ENCODE peak calls at places on chromosomes 16 and 17, in eight cellular contexts. One of them, this sample, is unnamed.

GRCh38 chr17:78379134-78379497 is 667 bp downstream of the PGS1 start:
- DNase-seq in esophagus squamous epithelium: no peak
- DNase-seq in A549: no peak
- DNase-seq in body of pancreas: no peak
- DNase-seq in uterus: no peak
- DNase-seq in stomach: no peak
- DNase-seq in ovary: no peak
- DNase-seq in tibial nerve: no peak
- DNase-seq in this sample: no peak

GRCh38 chr16:71648162-71648561 is 22.2 kb downstream of the MARVELD3 start:
- DNase-seq in ovary: no peak
- DNase-seq in esophagus squamous epithelium: no peak
- DNase-seq in uterus: no peak
- DNase-seq in stomach: no peak
- DNase-seq in A549: no peak
- DNase-seq in body of pancreas: peak; percentile 49
- DNase-seq in tibial nerve: no peak
- DNase-seq in this sample: no peak

GRCh38 chr17:52159810-52160578 is 1.5 kb upstream of the CA10 start:
- DNase-seq in tibial nerve: no peak
- DNase-seq in uterus: no peak
- DNase-seq in A549: no peak
- DNase-seq in stomach: no peak
- DNase-seq in body of pancreas: no peak
- DNase-seq in ovary: no peak
- DNase-seq in esophagus squamous epithelium: no peak
- DNase-seq in this sample: no peak

GRCh38 chr17:82416771-82417170 is 1.4 kb upstream of the HEXD start:
- DNase-seq in stomach: no peak
- DNase-seq in A549: peak; percentile 57
- DNase-seq in uterus: no peak
- DNase-seq in tibial nerve: no peak
- DNase-seq in ovary: no peak
- DNase-seq in body of pancreas: no peak
- DNase-seq in esophagus squamous epithelium: no peak
- DNase-seq in this sample: no peak

GRCh38 chr17:18270046-18270850 is 9.8 kb downstream of the MIEF2 start:
- DNase-seq in uterus: no peak
- DNase-seq in tibial nerve: no peak
- DNase-seq in A549: no peak
- DNase-seq in body of pancreas: no peak
- DNase-seq in stomach: no peak
- DNase-seq in ovary: no peak
- DNase-seq in esophagus squamous epithelium: no peak
- DNase-seq in this sample: no peak

GRCh38 chr17:69757794-69758430 is 317.1 kb upstream of the KCNJ16 start:
- DNase-seq in body of pancreas: peak; percentile 11
- DNase-seq in tibial nerve: no peak
- DNase-seq in uterus: no peak
- DNase-seq in ovary: no peak
- DNase-seq in stomach: no peak
- DNase-seq in A549: no peak
- DNase-seq in esophagus squamous epithelium: no peak
- DNase-seq in this sample: no peak

GRCh38 chr17:63481488-63481870 is 4.6 kb downstream of the ACE start:
- DNase-seq in uterus: no peak
- DNase-seq in stomach: no peak
- DNase-seq in tibial nerve: no peak
- DNase-seq in body of pancreas: no peak
- DNase-seq in ovary: no peak
- DNase-seq in A549: no peak
- DNase-seq in esophagus squamous epithelium: no peak
- DNase-seq in this sample: no peak

GRCh38 chr17:80944326-80944725 is 47.3 kb upstream of the CHMP6 start:
- DNase-seq in ovary: no peak
- DNase-seq in A549: no peak
- DNase-seq in stomach: no peak
- DNase-seq in body of pancreas: no peak
- DNase-seq in tibial nerve: no peak
- DNase-seq in uterus: peak; percentile 12
- DNase-seq in esophagus squamous epithelium: no peak
- DNase-seq in this sample: no peak

GRCh38 chr16:55822280-55822810 is 10.6 kb downstream of the CES1 start:
- DNase-seq in ovary: no peak
- DNase-seq in uterus: no peak
- DNase-seq in esophagus squamous epithelium: no peak
- DNase-seq in A549: no peak
- DNase-seq in stomach: no peak
- DNase-seq in tibial nerve: no peak
- DNase-seq in body of pancreas: no peak
- DNase-seq in this sample: no peak

GRCh38 chr17:82108038-82108998 is 10.3 kb upstream of the FASN start:
- DNase-seq in A549: no peak
- DNase-seq in ovary: no peak
- DNase-seq in uterus: no peak
- DNase-seq in esophagus squamous epithelium: no peak
- DNase-seq in tibial nerve: no peak
- DNase-seq in stomach: no peak
- DNase-seq in body of pancreas: no peak
- DNase-seq in this sample: no peak

GRCh38 chr16:24493859-24494258 is 45.5 kb upstream of the RBBP6 start:
- DNase-seq in body of pancreas: no peak
- DNase-seq in ovary: no peak
- DNase-seq in tibial nerve: no peak
- DNase-seq in A549: peak; percentile 18
- DNase-seq in uterus: no peak
- DNase-seq in stomach: no peak
- DNase-seq in esophagus squamous epithelium: no peak
- DNase-seq in this sample: no peak

GRCh38 chr16:88558457-88559442 is 11.5 kb upstream of the ZC3H18 start:
- DNase-seq in body of pancreas: peak; percentile 89
- DNase-seq in uterus: peak; percentile 59
- DNase-seq in tibial nerve: peak; percentile 38
- DNase-seq in A549: peak; percentile 83
- DNase-seq in ovary: peak; percentile 82
- DNase-seq in stomach: peak; percentile 89
- DNase-seq in esophagus squamous epithelium: no peak
- DNase-seq in this sample: peak; percentile 79

GRCh38 chr17:62869885-62870580 is 61.9 kb upstream of the MARCHF10 start:
- DNase-seq in tibial nerve: no peak
- DNase-seq in esophagus squamous epithelium: no peak
- DNase-seq in uterus: no peak
- DNase-seq in stomach: no peak
- DNase-seq in body of pancreas: no peak
- DNase-seq in A549: peak; percentile 36
- DNase-seq in ovary: no peak
- DNase-seq in this sample: peak; percentile 38

GRCh38 chr17:41812176-41813038 is at the start of gene FKBP10:
- DNase-seq in ovary: peak; percentile 79
- DNase-seq in uterus: peak; percentile 81
- DNase-seq in body of pancreas: peak; percentile 58
- DNase-seq in stomach: peak; percentile 39
- DNase-seq in A549: peak; percentile 88
- DNase-seq in esophagus squamous epithelium: no peak
- DNase-seq in tibial nerve: peak; percentile 57
- DNase-seq in this sample: peak; percentile 79

DNA sequence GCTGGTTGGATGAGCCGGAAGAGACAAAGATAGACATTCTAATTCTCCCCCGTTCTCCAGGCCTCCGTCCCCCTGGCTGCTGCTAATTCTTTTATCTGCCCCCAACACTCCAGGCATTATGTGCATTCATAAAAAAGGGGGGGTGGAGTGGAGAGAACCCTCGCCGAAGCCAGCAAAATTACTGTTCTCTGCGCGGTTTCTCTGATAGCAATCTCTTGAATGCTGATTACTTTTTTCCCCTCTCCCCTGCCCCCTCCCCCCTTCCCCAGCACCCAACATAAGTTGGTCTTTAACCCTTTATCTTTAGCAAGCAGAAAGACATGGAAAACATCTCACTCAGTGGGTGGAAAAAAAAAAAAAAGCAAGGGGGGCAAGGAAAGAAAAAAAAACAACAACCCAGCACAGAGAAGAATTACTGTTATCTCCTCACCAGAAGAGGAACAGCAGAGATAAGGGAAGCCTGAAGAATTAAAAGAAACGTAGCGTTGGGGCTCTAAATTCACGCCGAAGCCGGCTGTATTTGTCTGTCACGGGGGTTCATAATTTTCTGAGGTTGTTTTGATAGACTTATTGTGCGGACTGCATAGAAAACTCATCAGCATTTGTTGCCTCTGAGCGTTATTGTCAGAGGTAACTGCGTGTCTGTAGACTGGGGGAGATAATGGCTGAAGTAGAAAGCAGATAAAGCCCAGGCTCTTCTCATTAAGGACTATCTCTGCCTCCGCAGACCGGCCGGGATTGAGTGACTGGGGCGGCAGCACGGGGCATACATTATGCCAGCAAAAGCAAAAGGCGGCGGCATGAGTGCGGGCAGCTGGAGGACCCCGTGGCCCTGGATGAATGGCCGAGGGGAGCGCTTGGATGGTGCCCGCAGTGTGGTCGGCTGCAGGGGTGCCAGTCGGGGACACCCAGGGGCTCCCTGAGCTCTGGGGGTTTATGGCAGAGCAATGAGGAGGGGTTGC is 126.9 kb downstream of the MRM1 start:
- DNase-seq in ovary: no peak
- DNase-seq in A549: no peak
- DNase-seq in esophagus squamous epithelium: no peak
- DNase-seq in body of pancreas: no peak
- DNase-seq in tibial nerve: no peak
- DNase-seq in stomach: no peak
- DNase-seq in uterus: no peak
- DNase-seq in this sample: peak; percentile 37
- TF ChIP-seq POLR2A in ovary: no peak
- TF ChIP-seq POLR2A in A549: no peak
- TF ChIP-seq POLR2A in esophagus squamous epithelium: no peak
- TF ChIP-seq POLR2A in body of pancreas: no peak
- TF ChIP-seq POLR2A in tibial nerve: no peak
- TF ChIP-seq POLR2A in stomach: no peak
- TF ChIP-seq POLR2A in uterus: no peak
- TF ChIP-seq POLR2A in this sample: no peak

GRCh38 chr16:67278773-67279295 is 498 bp upstream of the PLEKHG4 start:
- DNase-seq in tibial nerve: no peak
- DNase-seq in ovary: no peak
- DNase-seq in A549: peak; percentile 56
- DNase-seq in body of pancreas: peak; percentile 28
- DNase-seq in stomach: no peak
- DNase-seq in esophagus squamous epithelium: no peak
- DNase-seq in uterus: peak; percentile 41
- DNase-seq in this sample: peak; percentile 20
- TF ChIP-seq CTCF in tibial nerve: no peak
- TF ChIP-seq CTCF in ovary: no peak
- TF ChIP-seq CTCF in A549: no peak
- TF ChIP-seq CTCF in body of pancreas: no peak
- TF ChIP-seq CTCF in stomach: no peak
- TF ChIP-seq CTCF in esophagus squamous epithelium: peak; percentile 36
- TF ChIP-seq CTCF in uterus: no peak
- TF ChIP-seq CTCF in this sample: no peak

GRCh38 chr16:869823-870641 is 69.5 kb upstream of the GNG13 start:
- DNase-seq in tibial nerve: no peak
- DNase-seq in esophagus squamous epithelium: no peak
- DNase-seq in A549: no peak
- DNase-seq in uterus: no peak
- DNase-seq in body of pancreas: no peak
- DNase-seq in stomach: no peak
- DNase-seq in ovary: no peak
- DNase-seq in this sample: no peak
- H3K4me1 ChIP-seq in tibial nerve: no peaks in the 10 kb centered on the region
- H3K4me1 ChIP-seq in esophagus squamous epithelium: no peaks in the 10 kb centered on the region
- H3K4me1 ChIP-seq in A549: no peaks in the 10 kb centered on the region
- H3K4me1 ChIP-seq in uterus: no peaks in the 10 kb centered on the region
- H3K4me1 ChIP-seq in body of pancreas: no peaks in the 10 kb centered on the region
- H3K4me1 ChIP-seq in stomach: no peaks in the 10 kb centered on the region
- H3K4me1 ChIP-seq in ovary: no peaks in the 10 kb centered on the region
- H3K4me1 ChIP-seq in this sample: no peaks in the 10 kb centered on the region

GRCh38 chr17:36544049-36544319 is 735 bp upstream of the GGNBP2 start:
- DNase-seq in A549: peak; percentile 72
- DNase-seq in stomach: peak; percentile 47
- DNase-seq in esophagus squamous epithelium: no peak
- DNase-seq in ovary: peak; percentile 39
- DNase-seq in tibial nerve: no peak
- DNase-seq in body of pancreas: no peak
- DNase-seq in uterus: peak; percentile 32
- DNase-seq in this sample: peak; percentile 70

GRCh38 chr17:36545093-36545464 is 360 bp downstream of the GGNBP2 start:
- DNase-seq in stomach: no peak
- DNase-seq in body of pancreas: no peak
- DNase-seq in tibial nerve: no peak
- DNase-seq in esophagus squamous epithelium: peak; percentile 65
- DNase-seq in ovary: no peak
- DNase-seq in uterus: no peak
- DNase-seq in A549: no peak
- DNase-seq in this sample: no peak

GRCh38 chr17:36546418-36547093 is 1.8 kb downstream of the GGNBP2 start:
- DNase-seq in ovary: no peak
- DNase-seq in A549: no peak
- DNase-seq in body of pancreas: no peak
- DNase-seq in esophagus squamous epithelium: no peak
- DNase-seq in uterus: no peak
- DNase-seq in stomach: no peak
- DNase-seq in tibial nerve: no peak
- DNase-seq in this sample: no peak

GRCh38 chr17:36544320-36545092 is at the start of gene GGNBP2:
- DNase-seq in A549: peak; percentile 94
- DNase-seq in stomach: peak; percentile 92
- DNase-seq in tibial nerve: peak; percentile 82
- DNase-seq in body of pancreas: peak; percentile 90
- DNase-seq in ovary: peak; percentile 90
- DNase-seq in esophagus squamous epithelium: peak; percentile 78
- DNase-seq in uterus: peak; percentile 92
- DNase-seq in this sample: peak; percentile 91

DNA sequence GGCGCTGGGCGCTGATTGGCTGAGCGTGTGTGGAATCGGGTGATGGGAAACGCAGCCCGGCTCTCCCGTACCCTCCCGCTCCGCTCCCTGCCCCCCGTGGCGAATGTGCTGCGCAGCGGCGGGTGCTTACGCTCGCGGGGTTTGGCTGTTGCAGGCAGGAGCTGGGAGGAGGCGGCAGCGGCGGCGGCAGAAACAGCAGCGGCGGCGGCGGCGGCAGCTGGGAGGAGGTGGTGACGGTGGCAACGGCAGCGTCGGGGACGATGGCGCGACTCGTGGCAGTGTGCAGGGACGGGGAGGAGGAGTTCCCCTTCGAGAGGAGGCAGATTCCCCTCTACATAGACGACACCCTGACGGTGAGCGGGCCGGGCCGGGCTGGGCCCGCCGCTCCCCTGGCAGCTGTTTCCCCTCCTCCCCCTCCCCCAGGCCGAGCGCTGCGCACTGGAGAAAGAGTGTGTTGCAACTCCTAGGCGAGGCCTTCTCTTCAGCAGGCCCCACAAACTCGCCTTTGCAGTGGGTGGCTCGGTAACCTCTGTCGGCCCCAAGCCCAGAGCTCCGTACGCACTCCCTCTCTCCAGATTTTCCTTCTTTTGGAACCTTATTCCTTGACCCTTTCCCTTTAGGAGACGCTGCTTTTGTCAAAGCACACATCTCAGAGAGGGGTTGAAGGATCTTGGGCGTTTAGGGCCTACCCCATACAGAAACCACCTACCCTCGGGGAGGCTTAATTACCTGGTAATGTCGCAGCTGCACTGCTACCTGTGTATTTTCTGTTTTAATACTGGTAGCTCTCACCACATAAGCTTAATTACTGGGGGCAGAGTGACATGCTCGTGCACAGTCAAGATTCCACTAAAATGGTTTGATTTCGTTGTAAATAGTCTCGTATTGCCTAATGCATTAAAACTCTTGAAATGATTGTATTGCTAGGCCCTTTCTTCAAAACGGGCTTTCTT is 1.0 kb downstream of the GGNBP2 start:
- DNase-seq in tibial nerve: peak; percentile 90
- DNase-seq in esophagus squamous epithelium: peak; percentile 70
- DNase-seq in A549: peak; percentile 99
- DNase-seq in body of pancreas: peak; percentile 98
- DNase-seq in ovary: peak; percentile 97
- DNase-seq in uterus: peak; percentile 97
- DNase-seq in stomach: peak; percentile 97
- DNase-seq in this sample: peak; percentile 97
- TF ChIP-seq POLR2A in tibial nerve: peak; percentile 40
- TF ChIP-seq POLR2A in esophagus squamous epithelium: peak; percentile 88
- TF ChIP-seq POLR2A in A549: peak; percentile 44
- TF ChIP-seq POLR2A in body of pancreas: peak; percentile 84
- TF ChIP-seq POLR2A in ovary: peak; percentile 81
- TF ChIP-seq POLR2A in uterus: peak; percentile 52
- TF ChIP-seq POLR2A in stomach: peak; percentile 50
- TF ChIP-seq POLR2A in this sample: peak; percentile 10